ENCODE peak calls at places on chromosomes 13 and 19, in seven cellular contexts. H is fibroblast of lung, D is nephron progenitor cell, O is fibroblast of mammary gland, F is uterus, Y is adrenal gland, V is natural killer cell. N is an unnamed sample.

GRCh38 chr13:73697166-73697565 is 437.0 kb downstream of the KLF12 start:
- DNase-seq in H (peak; percentile 39), D (no peak), O (no peak), F (no peak), Y (no peak), V (no peak), N (no peak)

GRCh38 chr19:47633516-47633915 is 24.6 kb downstream of the BICRA start:
- DNase-seq in H (no peak), D (no peak), O (no peak), F (no peak), Y (no peak), V (no peak), N (no peak)

GRCh38 chr13:110499621-110500281 is 61.8 kb downstream of the RAB20 start:
- DNase-seq in H (peak; percentile 86), D (no peak), O (peak; percentile 79), F (no peak), Y (no peak), V (no peak), N (no peak)

GRCh38 chr19:46611791-46612190 is 10.7 kb downstream of the CALM3 start:
- DNase-seq in H (no peak), D (no peak), O (no peak), F (peak; percentile 8), Y (no peak), V (no peak), N (no peak)

GRCh38 chr13:31035162-31035951 is 102.9 kb downstream of the TEX26 start:
- DNase-seq in H (peak; percentile 67), D (no peak), O (peak; percentile 57), F (peak; percentile 33), Y (no peak), V (no peak), N (no peak)

GRCh38 chr13:102703721-102704035 is 8.8 kb upstream of the METTL21C start:
- DNase-seq in H (no peak), D (no peak), O (no peak), F (no peak), Y (no peak), V (no peak), N (no peak)

GRCh38 chr19:38719761-38720558 is 24.3 kb downstream of the CAPN12 start:
- DNase-seq in H (peak; percentile 72), D (no peak), O (no peak), F (no peak), Y (no peak), V (no peak), N (no peak)

GRCh38 chr19:34985249-34986022 is 14.7 kb upstream of the GRAMD1A start:
- DNase-seq in H (peak; percentile 43), D (no peak), O (peak; percentile 33), F (peak; percentile 58), Y (peak; percentile 82), V (no peak), N (no peak)

GRCh38 chr13:24032674-24033073 is 127.8 kb upstream of the SPATA13 start:
- DNase-seq in H (peak; percentile 64), D (no peak), O (peak; percentile 60), F (no peak), Y (no peak), V (no peak), N (no peak)

GRCh38 chr19:44806271-44806670 is 2.6 kb upstream of the BCAM start:
- DNase-seq in H (no peak), D (no peak), O (no peak), F (no peak), Y (no peak), V (no peak), N (no peak)

GRCh38 chr19:55454787-55455243 is 6.6 kb downstream of the ISOC2 start:
- DNase-seq in H (no peak), D (peak; percentile 69), O (peak; percentile 43), F (no peak), Y (peak; percentile 66), V (no peak), N (no peak)

GRCh38 chr13:111936267-111936925 is 130.6 kb upstream of the SOX1 start:
- DNase-seq in H (no peak), D (no peak), O (no peak), F (no peak), Y (peak; percentile 17), V (no peak), N (no peak)

GRCh38 chr19:50500060-50500752 is 10.8 kb downstream of the JOSD2 start:
- DNase-seq in H (no peak), D (peak; percentile 47), O (no peak), F (no peak), Y (no peak), V (no peak), N (no peak)

GRCh38 chr13:112728375-112729126 is 38.7 kb downstream of the ATP11A start:
- DNase-seq in H (no peak), D (no peak), O (no peak), F (no peak), Y (no peak), V (no peak), N (no peak)

GRCh38 chr13:24644051-24644450 is 36.2 kb upstream of the ATP12A start:
- DNase-seq in H (peak; percentile 51), D (no peak), O (peak; percentile 60), F (no peak), Y (peak; percentile 61), V (no peak), N (peak; percentile 38)

GRCh38 chr19:32581704-32582164 is 744 bp downstream of the PDCD5 start:
- DNase-seq in H (peak; percentile 38), D (peak; percentile 41), O (peak; percentile 64), F (peak; percentile 28), Y (peak; percentile 58), V (no peak), N (no peak)

GRCh38 chr13:28716511-28716910 is 2.3 kb downstream of the SLC46A3 start:
- DNase-seq in H (peak; percentile 40), D (no peak), O (peak; percentile 92), F (peak; percentile 76), Y (peak; percentile 71), V (no peak), N (no peak)

GRCh38 chr19:19527674-19528625 is 761 bp upstream of the YJEFN3 start:
- DNase-seq in H (no peak), D (no peak), O (no peak), F (no peak), Y (no peak), V (no peak), N (no peak)

GRCh38 chr13:99256709-99257108 is 1.5 kb downstream of the GPR18 start:
- DNase-seq in H (peak; percentile 81), D (no peak), O (peak; percentile 10), F (no peak), Y (no peak), V (no peak), N (no peak)

GRCh38 chr19:20167020-20167644 is at the start of gene ZNF486:
- DNase-seq in H (peak; percentile 93), D (peak; percentile 92), O (peak; percentile 96), F (peak; percentile 98), Y (peak; percentile 99), V (peak; percentile 94), N (peak; percentile 90)

GRCh38 chr19:18300930-18301717 is 19.7 kb upstream of the JUND start:
- DNase-seq in H (peak; percentile 67), D (no peak), O (peak; percentile 78), F (peak; percentile 85), Y (peak; percentile 94), V (no peak), N (no peak)

GRCh38 chr13:76980075-76980718 is 11.7 kb upstream of the CLN5 start:
- DNase-seq in H (peak; percentile 28), D (peak; percentile 96), O (peak; percentile 41), F (peak; percentile 62), Y (peak; percentile 75), V (peak; percentile 83), N (no peak)

GRCh38 chr19:45173816-45174215 is 4.2 kb downstream of the TRAPPC6A start:
- DNase-seq in H (peak; percentile 86), D (no peak), O (peak; percentile 74), F (no peak), Y (no peak), V (no peak), N (no peak)

GRCh38 chr19:31054430-31054829 is 294.8 kb downstream of the TSHZ3 start:
- DNase-seq in H (peak; percentile 63), D (peak; percentile 47), O (peak; percentile 72), F (no peak), Y (peak; percentile 59), V (no peak), N (peak; percentile 11)

GRCh38 chr19:21586341-21587116 is 81.1 kb downstream of the ZNF429 start:
- DNase-seq in H (no peak), D (peak; percentile 44), O (no peak), F (no peak), Y (no peak), V (no peak), N (no peak)

GRCh38 chr13:53200498-53201453 is 172.2 kb downstream of the OLFM4 start:
- DNase-seq in H (peak; percentile 9), D (peak; percentile 94), O (peak; percentile 19), F (no peak), Y (no peak), V (no peak), N (no peak)

GRCh38 chr13:91725646-91726045 is 327.2 kb downstream of the GPC5 start:
- DNase-seq in H (no peak), D (no peak), O (no peak), F (no peak), Y (no peak), V (no peak), N (no peak)

GRCh38 chr13:25733061-25733491 is 318.7 kb downstream of the SHISA2 start:
- DNase-seq in H (peak; percentile 85), D (no peak), O (peak; percentile 2), F (no peak), Y (no peak), V (no peak), N (no peak)

GRCh38 chr19:14085309-14085995 is at the start of gene C19orf67:
- DNase-seq in H (no peak), D (no peak), O (no peak), F (no peak), Y (no peak), V (no peak), N (no peak)

GRCh38 chr13:63455938-63456337 is 2040.3 kb upstream of the PCDH20 start:
- DNase-seq in H (no peak), D (no peak), O (no peak), F (no peak), Y (no peak), V (no peak), N (no peak)
- TF ChIP-seq CTCF in H (no peak), D (no peak), O (peak; percentile 11), F (no peak), Y (no peak), V (no peak), N (peak; percentile 23)

GRCh38 chr13:35210234-35210633 is 266.3 kb downstream of the MAB21L1 start:
- DNase-seq in H (no peak), D (no peak), O (peak; percentile 37), F (no peak), Y (no peak), V (no peak), N (no peak)
- TF ChIP-seq CTCF in H (no peak), D (no peak), O (peak; percentile 24), F (no peak), Y (no peak), V (no peak), N (no peak)

GRCh38 chr19:33770107-33770506 is 26.6 kb upstream of the KCTD15 start:
- DNase-seq in H (no peak), D (no peak), O (no peak), F (no peak), Y (no peak), V (no peak), N (no peak)
- TF ChIP-seq CTCF in H (no peak), D (no peak), O (no peak), F (no peak), Y (no peak), V (no peak), N (no peak)

DNA sequence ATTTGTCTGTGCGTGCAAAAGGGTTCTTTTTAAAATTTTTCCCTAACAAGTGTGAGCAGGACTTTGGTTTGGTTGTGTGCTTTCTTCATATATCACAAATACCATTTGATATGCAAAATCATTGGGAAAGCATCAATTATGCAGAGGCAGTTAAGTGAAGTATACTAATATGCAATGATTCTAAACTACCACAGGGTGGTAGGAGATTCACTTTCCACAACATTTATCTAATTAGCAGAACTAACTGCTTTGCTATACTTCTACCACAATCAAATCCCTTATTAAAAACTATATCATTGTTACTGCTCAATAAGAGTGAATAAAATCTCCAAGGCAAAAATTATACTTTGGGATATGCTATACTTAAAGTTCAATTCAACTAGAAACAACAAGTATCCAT is 2738.9 kb upstream of the PCDH20 start:
- DNase-seq in H (peak; percentile 34), D (no peak), O (peak; percentile 17), F (no peak), Y (no peak), V (no peak), N (peak; percentile 8)
- TF ChIP-seq CTCF in H (peak; percentile 31), D (no peak), O (peak; percentile 13), F (no peak), Y (no peak), V (no peak), N (peak; percentile 51)